ENCODE peak calls at places on chromosomes 11 and 22, in five cellular contexts. C is ovary, D is HCT116, I is esophagus squamous epithelium, S is sigmoid colon. Q is an unnamed sample.
A peak's percentile ranks its signal among the peaks of the same experiment; 100 is the strongest.

GRCh38 chr22:41405588-41405987 is 23.8 kb downstream of the TEF start:
- DNase-seq in C (no peak), D (no peak), I (no peak), S (no peak), Q (no peak)

GRCh38 chr11:79758325-79758724 is 317.5 kb upstream of the TENM4 start:
- DNase-seq in C (no peak), D (no peak), I (no peak), S (no peak), Q (no peak)

GRCh38 chr11:34558211-34558610 is 44.6 kb upstream of the ELF5 start:
- DNase-seq in C (no peak), D (no peak), I (no peak), S (no peak), Q (no peak)

GRCh38 chr11:72634472-72635095 is 39.6 kb downstream of the PDE2A start:
- DNase-seq in C (no peak), D (no peak), I (no peak), S (no peak), Q (no peak)

GRCh38 chr11:87368876-87369480 is 331.2 kb downstream of the TMEM135 start:
- DNase-seq in C (no peak), D (no peak), I (no peak), S (no peak), Q (no peak)

GRCh38 chr11:67345949-67346819 is 7.2 kb downstream of the POLD4 start:
- DNase-seq in C (no peak), D (peak; percentile 54), I (no peak), S (no peak), Q (peak; percentile 76)

GRCh38 chr11:7555067-7555699 is 41.4 kb downstream of the PPFIBP2 start:
- DNase-seq in C (peak; percentile 48), D (no peak), I (no peak), S (no peak), Q (peak; percentile 67)

GRCh38 chr22:28986366-28986765 is 75.3 kb downstream of the C22orf31 start:
- DNase-seq in C (no peak), D (no peak), I (no peak), S (no peak), Q (no peak)

GRCh38 chr11:111730871-111731591 is 35.2 kb downstream of the PPP2R1B start:
- DNase-seq in C (peak; percentile 74), D (no peak), I (no peak), S (peak; percentile 73), Q (peak; percentile 58)

GRCh38 chr11:111731839-111732238 is 34.4 kb downstream of the PPP2R1B start:
- DNase-seq in C (peak; percentile 58), D (no peak), I (no peak), S (no peak), Q (no peak)

GRCh38 chr11:111733655-111734088 is 32.5 kb downstream of the PPP2R1B start:
- DNase-seq in C (peak; percentile 55), D (no peak), I (no peak), S (peak; percentile 73), Q (no peak)

GRCh38 chr11:111734383-111735261 is 31.6 kb downstream of the PPP2R1B start:
- DNase-seq in C (peak; percentile 55), D (no peak), I (no peak), S (no peak), Q (no peak)

GRCh38 chr11:111733009-111733408 is 33.2 kb downstream of the PPP2R1B start:
- DNase-seq in C (peak; percentile 68), D (no peak), I (no peak), S (peak; percentile 84), Q (no peak)
- H3K4me1 ChIP-seq in C (peaks cover 64% of the 10 kb centered on the region), D (no peaks in the 10 kb centered on the region), I (peaks cover 93% of the 10 kb centered on the region), S (no peaks in the 10 kb centered on the region), Q (peaks cover 14% of the 10 kb centered on the region)

GRCh38 chr11:62627718-62628117 is 5.9 kb upstream of the B3GAT3 start:
- DNase-seq in C (no peak), D (no peak), I (no peak), S (no peak), Q (no peak)

GRCh38 chr11:62622476-62622875 is 690 bp upstream of the B3GAT3 start:
- DNase-seq in C (no peak), D (no peak), I (no peak), S (no peak), Q (no peak)

GRCh38 chr11:62621027-62621566 is 689 bp downstream of the B3GAT3 start:
- DNase-seq in C (no peak), D (no peak), I (no peak), S (no peak), Q (no peak)

DNA sequence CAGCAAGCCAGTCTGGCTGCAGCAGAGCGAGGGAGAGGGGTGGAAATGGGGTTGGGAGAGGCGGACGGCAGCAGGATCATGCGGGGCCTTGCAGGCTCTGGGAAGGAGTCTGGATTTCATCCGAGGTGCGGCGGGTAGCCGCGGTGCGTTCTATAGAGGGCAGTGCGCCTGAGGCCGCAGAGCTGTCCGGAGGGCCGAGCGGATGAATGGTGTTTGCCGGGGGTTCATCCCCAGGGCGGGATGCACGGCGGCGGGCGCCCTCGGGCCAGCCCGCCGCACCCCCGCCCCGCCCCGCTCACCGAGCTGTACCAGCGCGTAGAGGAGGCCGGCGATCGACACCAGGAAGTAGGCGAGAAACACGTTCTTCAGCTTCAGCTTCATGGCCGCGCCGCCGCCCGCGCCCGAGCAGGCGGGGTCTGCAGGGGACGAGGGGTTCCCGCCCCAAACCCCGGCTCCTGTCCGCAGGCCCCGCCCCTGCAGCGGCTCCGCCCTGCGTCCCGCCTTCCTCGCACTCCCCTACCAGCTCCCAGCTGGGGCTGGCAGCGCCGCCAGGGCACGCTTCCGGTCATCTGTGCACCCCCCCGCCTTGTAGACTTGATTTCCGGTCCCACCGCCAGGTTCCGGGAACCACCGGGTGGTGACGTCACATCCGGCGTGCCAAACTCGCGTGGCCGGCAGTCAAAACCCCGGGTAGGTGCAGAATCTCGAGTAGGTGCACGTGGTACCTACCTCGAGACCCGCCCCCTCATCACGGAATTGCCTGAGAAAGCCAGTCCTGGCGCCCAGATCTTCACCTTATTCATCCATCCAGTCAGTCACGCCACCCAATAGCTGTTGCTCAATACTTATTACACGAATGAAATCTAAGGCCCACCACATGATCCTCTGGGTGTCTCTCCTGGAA is at the start of gene B3GAT3:
- DNase-seq in C (peak; percentile 99), D (peak; percentile 99), I (peak; percentile 86), S (peak; percentile 99), Q (peak; percentile 98)
- TF ChIP-seq POLR2A in C (peak; percentile 62), D (peak; percentile 55), I (peak; percentile 80), S (peak; percentile 76), Q (peak; percentile 93)

GRCh38 chr11:113949891-113950290 is 25.0 kb upstream of the HTR3A start:
- DNase-seq in C (no peak), D (no peak), I (no peak), S (no peak), Q (no peak)
- H3K27me3 ChIP-seq in C (no peaks in the 10 kb centered on the region), D (peaks cover 22% of the 10 kb centered on the region), I (no peaks in the 10 kb centered on the region), S (no peaks in the 10 kb centered on the region), Q (no peaks in the 10 kb centered on the region)

GRCh38 chr11:44776840-44777536 is 50.2 kb downstream of the TSPAN18 start:
- DNase-seq in C (no peak), D (no peak), I (no peak), S (peak; percentile 67), Q (no peak)
- H3K4me1 ChIP-seq in C (peaks cover 12% of the 10 kb centered on the region), D (no peaks in the 10 kb centered on the region), I (peaks cover 46% of the 10 kb centered on the region), S (no peaks in the 10 kb centered on the region), Q (no peaks in the 10 kb centered on the region)

DNA sequence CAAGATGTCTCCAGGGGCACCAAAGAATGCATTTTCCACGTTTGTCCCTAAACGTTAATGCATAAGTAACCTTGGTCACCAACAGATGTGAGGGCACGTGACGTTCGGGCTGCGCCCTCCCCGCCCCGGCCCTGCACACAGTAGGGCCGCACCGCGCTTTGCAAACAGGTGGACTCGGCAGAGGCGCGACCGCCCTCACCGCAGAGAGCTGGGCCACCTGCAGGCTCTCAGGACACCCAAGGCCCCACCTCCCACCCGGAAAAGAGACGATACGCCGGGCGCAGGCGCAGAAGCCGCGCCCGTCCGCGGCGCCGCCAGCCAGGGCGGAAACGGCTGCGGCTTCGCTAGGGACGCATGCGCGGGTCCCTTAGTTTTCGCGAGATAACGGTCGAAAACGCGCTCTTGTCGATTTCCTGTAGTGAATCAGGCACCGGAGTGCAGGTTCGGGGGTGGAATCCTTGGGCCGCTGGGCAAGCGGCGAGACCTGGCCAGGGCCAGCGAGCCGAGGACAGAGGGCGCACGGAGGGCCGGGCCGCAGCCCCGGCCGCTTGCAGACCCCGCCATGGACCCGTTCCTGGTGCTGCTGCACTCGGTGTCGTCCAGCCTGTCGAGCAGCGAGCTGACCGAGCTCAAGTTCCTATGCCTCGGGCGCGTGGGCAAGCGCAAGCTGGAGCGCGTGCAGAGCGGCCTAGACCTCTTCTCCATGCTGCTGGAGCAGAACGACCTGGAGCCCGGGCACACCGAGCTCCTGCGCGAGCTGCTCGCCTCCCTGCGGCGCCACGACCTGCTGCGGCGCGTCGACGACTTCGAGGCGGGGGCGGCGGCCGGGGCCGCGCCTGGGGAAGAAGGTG is at the start of gene FADD:
- DNase-seq in C (peak; percentile 93), D (peak; percentile 88), I (peak; percentile 30), S (peak; percentile 94), Q (peak; percentile 84)
- TF ChIP-seq POLR2A in C (no peak), D (peak; percentile 49), I (peak; percentile 81), S (peak; percentile 65), Q (peak; percentile 74)

GRCh38 chr11:11213117-11213516 is 139.9 kb downstream of the CSNK2A3 start:
- DNase-seq in C (no peak), D (no peak), I (no peak), S (no peak), Q (no peak)

GRCh38 chr11:11215944-11216343 is 137.1 kb downstream of the CSNK2A3 start:
- DNase-seq in C (no peak), D (no peak), I (no peak), S (no peak), Q (no peak)

GRCh38 chr11:11218287-11218986 is 134.6 kb downstream of the CSNK2A3 start:
- DNase-seq in C (no peak), D (no peak), I (no peak), S (no peak), Q (peak; percentile 37)

GRCh38 chr11:11217555-11218286 is 135.3 kb downstream of the CSNK2A3 start:
- DNase-seq in C (no peak), D (no peak), I (no peak), S (no peak), Q (no peak)

GRCh38 chr11:11215058-11215815 is 137.8 kb downstream of the CSNK2A3 start:
- DNase-seq in C (no peak), D (no peak), I (no peak), S (no peak), Q (no peak)
- H3K27me3 ChIP-seq in C (no peaks in the 10 kb centered on the region), D (no peaks in the 10 kb centered on the region), I (no peaks in the 10 kb centered on the region), S (no peaks in the 10 kb centered on the region), Q (no peaks in the 10 kb centered on the region)

GRCh38 chr11:129315781-129316579 is 59.7 kb upstream of the BARX2 start:
- DNase-seq in C (no peak), D (peak; percentile 32), I (no peak), S (no peak), Q (peak; percentile 58)
- H3K4me1 ChIP-seq in C (no peaks in the 10 kb centered on the region), D (peaks cover 24% of the 10 kb centered on the region), I (peaks cover 81% of the 10 kb centered on the region), S (no peaks in the 10 kb centered on the region), Q (no peaks in the 10 kb centered on the region)